ENCODE peak calls at places on chromosome 14, in five cellular contexts. One of them, this sample, is unnamed.

GRCh38 chr14:89827260-89827659 is 127.3 kb downstream of the EFCAB11 start:
- ATAC-seq in stimulated activated effector memory CD8-positive, alpha-beta T cell treated with anti-CD3 and anti-CD28 coated beads, Interleukin-12 subunit alpha, Interleukin-12 subunit beta, amount 100 ng/mL, for 72 hours: no peak
- ATAC-seq in Right ventricle myocardium inferior: no peak
- ATAC-seq in PC-3: no peak
- ATAC-seq in activated CD8-positive, alpha-beta memory T cell treated with anti-CD3 and anti-CD28 coated beads, Interleukin-2, amount 10 ng/mL, durations not matched to agents 7 days and 5 days: no peak
- ATAC-seq in this sample: no peak

GRCh38 chr14:55333785-55334485 is 62.7 kb downstream of the FBXO34 start:
- ATAC-seq in stimulated activated effector memory CD8-positive, alpha-beta T cell treated with anti-CD3 and anti-CD28 coated beads, Interleukin-12 subunit alpha, Interleukin-12 subunit beta, amount 100 ng/mL, for 72 hours: peak
- ATAC-seq in Right ventricle myocardium inferior: no peak
- ATAC-seq in PC-3: peak
- ATAC-seq in activated CD8-positive, alpha-beta memory T cell treated with anti-CD3 and anti-CD28 coated beads, Interleukin-2, amount 10 ng/mL, durations not matched to agents 7 days and 5 days: peak
- ATAC-seq in this sample: peak

GRCh38 chr14:55198749-55199148 is 7.4 kb upstream of the DLGAP5 start:
- ATAC-seq in stimulated activated effector memory CD8-positive, alpha-beta T cell treated with anti-CD3 and anti-CD28 coated beads, Interleukin-12 subunit alpha, Interleukin-12 subunit beta, amount 100 ng/mL, for 72 hours: no peak
- ATAC-seq in Right ventricle myocardium inferior: no peak
- ATAC-seq in PC-3: no peak
- ATAC-seq in activated CD8-positive, alpha-beta memory T cell treated with anti-CD3 and anti-CD28 coated beads, Interleukin-2, amount 10 ng/mL, durations not matched to agents 7 days and 5 days: no peak
- ATAC-seq in this sample: no peak

GRCh38 chr14:91380610-91381371 is 36.8 kb downstream of the CCDC88C start:
- ATAC-seq in stimulated activated effector memory CD8-positive, alpha-beta T cell treated with anti-CD3 and anti-CD28 coated beads, Interleukin-12 subunit alpha, Interleukin-12 subunit beta, amount 100 ng/mL, for 72 hours: no peak
- ATAC-seq in Right ventricle myocardium inferior: no peak
- ATAC-seq in PC-3: peak
- ATAC-seq in activated CD8-positive, alpha-beta memory T cell treated with anti-CD3 and anti-CD28 coated beads, Interleukin-2, amount 10 ng/mL, durations not matched to agents 7 days and 5 days: no peak
- ATAC-seq in this sample: no peak

GRCh38 chr14:65373011-65373670 is 39.4 kb upstream of the FUT8 start:
- ATAC-seq in stimulated activated effector memory CD8-positive, alpha-beta T cell treated with anti-CD3 and anti-CD28 coated beads, Interleukin-12 subunit alpha, Interleukin-12 subunit beta, amount 100 ng/mL, for 72 hours: no peak
- ATAC-seq in Right ventricle myocardium inferior: no peak
- ATAC-seq in PC-3: peak
- ATAC-seq in activated CD8-positive, alpha-beta memory T cell treated with anti-CD3 and anti-CD28 coated beads, Interleukin-2, amount 10 ng/mL, durations not matched to agents 7 days and 5 days: no peak
- ATAC-seq in this sample: no peak

GRCh38 chr14:35944847-35945246 is 118.7 kb downstream of the BRMS1L start:
- ATAC-seq in stimulated activated effector memory CD8-positive, alpha-beta T cell treated with anti-CD3 and anti-CD28 coated beads, Interleukin-12 subunit alpha, Interleukin-12 subunit beta, amount 100 ng/mL, for 72 hours: no peak
- ATAC-seq in Right ventricle myocardium inferior: no peak
- ATAC-seq in PC-3: peak
- ATAC-seq in activated CD8-positive, alpha-beta memory T cell treated with anti-CD3 and anti-CD28 coated beads, Interleukin-2, amount 10 ng/mL, durations not matched to agents 7 days and 5 days: no peak
- ATAC-seq in this sample: no peak

GRCh38 chr14:97025722-97026121 is 228.5 kb downstream of the VRK1 start:
- ATAC-seq in stimulated activated effector memory CD8-positive, alpha-beta T cell treated with anti-CD3 and anti-CD28 coated beads, Interleukin-12 subunit alpha, Interleukin-12 subunit beta, amount 100 ng/mL, for 72 hours: no peak
- ATAC-seq in Right ventricle myocardium inferior: no peak
- ATAC-seq in PC-3: no peak
- ATAC-seq in activated CD8-positive, alpha-beta memory T cell treated with anti-CD3 and anti-CD28 coated beads, Interleukin-2, amount 10 ng/mL, durations not matched to agents 7 days and 5 days: no peak
- ATAC-seq in this sample: no peak

GRCh38 chr14:57898837-57899572 is 33.1 kb upstream of the SLC35F4 start:
- ATAC-seq in stimulated activated effector memory CD8-positive, alpha-beta T cell treated with anti-CD3 and anti-CD28 coated beads, Interleukin-12 subunit alpha, Interleukin-12 subunit beta, amount 100 ng/mL, for 72 hours: no peak
- ATAC-seq in Right ventricle myocardium inferior: no peak
- ATAC-seq in PC-3: no peak
- ATAC-seq in activated CD8-positive, alpha-beta memory T cell treated with anti-CD3 and anti-CD28 coated beads, Interleukin-2, amount 10 ng/mL, durations not matched to agents 7 days and 5 days: no peak
- ATAC-seq in this sample: no peak

GRCh38 chr14:70780396-70781075 is 28.8 kb downstream of the MAP3K9 start:
- ATAC-seq in stimulated activated effector memory CD8-positive, alpha-beta T cell treated with anti-CD3 and anti-CD28 coated beads, Interleukin-12 subunit alpha, Interleukin-12 subunit beta, amount 100 ng/mL, for 72 hours: no peak
- ATAC-seq in Right ventricle myocardium inferior: no peak
- ATAC-seq in PC-3: no peak
- ATAC-seq in activated CD8-positive, alpha-beta memory T cell treated with anti-CD3 and anti-CD28 coated beads, Interleukin-2, amount 10 ng/mL, durations not matched to agents 7 days and 5 days: no peak
- ATAC-seq in this sample: no peak

GRCh38 chr14:34699873-34700621 is 14.3 kb downstream of the CFL2 start:
- ATAC-seq in stimulated activated effector memory CD8-positive, alpha-beta T cell treated with anti-CD3 and anti-CD28 coated beads, Interleukin-12 subunit alpha, Interleukin-12 subunit beta, amount 100 ng/mL, for 72 hours: no peak
- ATAC-seq in Right ventricle myocardium inferior: no peak
- ATAC-seq in PC-3: peak
- ATAC-seq in activated CD8-positive, alpha-beta memory T cell treated with anti-CD3 and anti-CD28 coated beads, Interleukin-2, amount 10 ng/mL, durations not matched to agents 7 days and 5 days: no peak
- ATAC-seq in this sample: no peak

GRCh38 chr14:67941456-67942018 is 122.0 kb downstream of the RAD51B start:
- ATAC-seq in stimulated activated effector memory CD8-positive, alpha-beta T cell treated with anti-CD3 and anti-CD28 coated beads, Interleukin-12 subunit alpha, Interleukin-12 subunit beta, amount 100 ng/mL, for 72 hours: no peak
- ATAC-seq in Right ventricle myocardium inferior: peak
- ATAC-seq in PC-3: peak
- ATAC-seq in activated CD8-positive, alpha-beta memory T cell treated with anti-CD3 and anti-CD28 coated beads, Interleukin-2, amount 10 ng/mL, durations not matched to agents 7 days and 5 days: no peak
- ATAC-seq in this sample: no peak

GRCh38 chr14:60515244-60515695 is 6.3 kb downstream of the SIX6 start:
- ATAC-seq in stimulated activated effector memory CD8-positive, alpha-beta T cell treated with anti-CD3 and anti-CD28 coated beads, Interleukin-12 subunit alpha, Interleukin-12 subunit beta, amount 100 ng/mL, for 72 hours: no peak
- ATAC-seq in Right ventricle myocardium inferior: no peak
- ATAC-seq in PC-3: no peak
- ATAC-seq in activated CD8-positive, alpha-beta memory T cell treated with anti-CD3 and anti-CD28 coated beads, Interleukin-2, amount 10 ng/mL, durations not matched to agents 7 days and 5 days: no peak
- ATAC-seq in this sample: no peak

GRCh38 chr14:105617201-105617777 is 90.9 kb downstream of the TMEM121 start:
- ATAC-seq in stimulated activated effector memory CD8-positive, alpha-beta T cell treated with anti-CD3 and anti-CD28 coated beads, Interleukin-12 subunit alpha, Interleukin-12 subunit beta, amount 100 ng/mL, for 72 hours: peak
- ATAC-seq in Right ventricle myocardium inferior: peak
- ATAC-seq in PC-3: no peak
- ATAC-seq in activated CD8-positive, alpha-beta memory T cell treated with anti-CD3 and anti-CD28 coated beads, Interleukin-2, amount 10 ng/mL, durations not matched to agents 7 days and 5 days: peak
- ATAC-seq in this sample: no peak

GRCh38 chr14:103023881-103024473 is 33.4 kb downstream of the CDC42BPB start:
- ATAC-seq in stimulated activated effector memory CD8-positive, alpha-beta T cell treated with anti-CD3 and anti-CD28 coated beads, Interleukin-12 subunit alpha, Interleukin-12 subunit beta, amount 100 ng/mL, for 72 hours: no peak
- ATAC-seq in Right ventricle myocardium inferior: peak
- ATAC-seq in PC-3: peak
- ATAC-seq in activated CD8-positive, alpha-beta memory T cell treated with anti-CD3 and anti-CD28 coated beads, Interleukin-2, amount 10 ng/mL, durations not matched to agents 7 days and 5 days: no peak
- ATAC-seq in this sample: no peak

GRCh38 chr14:94379291-94380224 is 8.8 kb downstream of the SERPINA1 start:
- ATAC-seq in stimulated activated effector memory CD8-positive, alpha-beta T cell treated with anti-CD3 and anti-CD28 coated beads, Interleukin-12 subunit alpha, Interleukin-12 subunit beta, amount 100 ng/mL, for 72 hours: no peak
- ATAC-seq in Right ventricle myocardium inferior: no peak
- ATAC-seq in PC-3: no peak
- ATAC-seq in activated CD8-positive, alpha-beta memory T cell treated with anti-CD3 and anti-CD28 coated beads, Interleukin-2, amount 10 ng/mL, durations not matched to agents 7 days and 5 days: no peak
- ATAC-seq in this sample: peak

GRCh38 chr14:67853207-67853606 is 33.6 kb downstream of the RAD51B start:
- ATAC-seq in stimulated activated effector memory CD8-positive, alpha-beta T cell treated with anti-CD3 and anti-CD28 coated beads, Interleukin-12 subunit alpha, Interleukin-12 subunit beta, amount 100 ng/mL, for 72 hours: no peak
- ATAC-seq in Right ventricle myocardium inferior: no peak
- ATAC-seq in PC-3: no peak
- ATAC-seq in activated CD8-positive, alpha-beta memory T cell treated with anti-CD3 and anti-CD28 coated beads, Interleukin-2, amount 10 ng/mL, durations not matched to agents 7 days and 5 days: no peak
- ATAC-seq in this sample: no peak

GRCh38 chr14:38210168-38210567 is 2.5 kb downstream of the SSTR1 start:
- ATAC-seq in stimulated activated effector memory CD8-positive, alpha-beta T cell treated with anti-CD3 and anti-CD28 coated beads, Interleukin-12 subunit alpha, Interleukin-12 subunit beta, amount 100 ng/mL, for 72 hours: peak
- ATAC-seq in Right ventricle myocardium inferior: no peak
- ATAC-seq in PC-3: peak
- ATAC-seq in activated CD8-positive, alpha-beta memory T cell treated with anti-CD3 and anti-CD28 coated beads, Interleukin-2, amount 10 ng/mL, durations not matched to agents 7 days and 5 days: no peak
- ATAC-seq in this sample: peak

GRCh38 chr14:51210594-51210993 is 29.5 kb upstream of the TMX1 start:
- ATAC-seq in stimulated activated effector memory CD8-positive, alpha-beta T cell treated with anti-CD3 and anti-CD28 coated beads, Interleukin-12 subunit alpha, Interleukin-12 subunit beta, amount 100 ng/mL, for 72 hours: no peak
- ATAC-seq in Right ventricle myocardium inferior: no peak
- ATAC-seq in PC-3: no peak
- ATAC-seq in activated CD8-positive, alpha-beta memory T cell treated with anti-CD3 and anti-CD28 coated beads, Interleukin-2, amount 10 ng/mL, durations not matched to agents 7 days and 5 days: no peak
- ATAC-seq in this sample: no peak

GRCh38 chr14:91293281-91293680 is 48.8 kb upstream of the GPR68 start:
- ATAC-seq in stimulated activated effector memory CD8-positive, alpha-beta T cell treated with anti-CD3 and anti-CD28 coated beads, Interleukin-12 subunit alpha, Interleukin-12 subunit beta, amount 100 ng/mL, for 72 hours: no peak
- ATAC-seq in Right ventricle myocardium inferior: no peak
- ATAC-seq in PC-3: no peak
- ATAC-seq in activated CD8-positive, alpha-beta memory T cell treated with anti-CD3 and anti-CD28 coated beads, Interleukin-2, amount 10 ng/mL, durations not matched to agents 7 days and 5 days: no peak
- ATAC-seq in this sample: no peak

GRCh38 chr14:99737451-99737951 is 53.4 kb downstream of the CYP46A1 start:
- ATAC-seq in stimulated activated effector memory CD8-positive, alpha-beta T cell treated with anti-CD3 and anti-CD28 coated beads, Interleukin-12 subunit alpha, Interleukin-12 subunit beta, amount 100 ng/mL, for 72 hours: peak
- ATAC-seq in Right ventricle myocardium inferior: peak
- ATAC-seq in PC-3: peak
- ATAC-seq in activated CD8-positive, alpha-beta memory T cell treated with anti-CD3 and anti-CD28 coated beads, Interleukin-2, amount 10 ng/mL, durations not matched to agents 7 days and 5 days: peak
- ATAC-seq in this sample: peak

GRCh38 chr14:60590907-60591510 is 58.3 kb downstream of the SIX1 start:
- ATAC-seq in stimulated activated effector memory CD8-positive, alpha-beta T cell treated with anti-CD3 and anti-CD28 coated beads, Interleukin-12 subunit alpha, Interleukin-12 subunit beta, amount 100 ng/mL, for 72 hours: peak
- ATAC-seq in Right ventricle myocardium inferior: no peak
- ATAC-seq in PC-3: peak
- ATAC-seq in activated CD8-positive, alpha-beta memory T cell treated with anti-CD3 and anti-CD28 coated beads, Interleukin-2, amount 10 ng/mL, durations not matched to agents 7 days and 5 days: peak
- ATAC-seq in this sample: peak

GRCh38 chr14:103001651-103002396 is 55.5 kb downstream of the CDC42BPB start:
- ATAC-seq in stimulated activated effector memory CD8-positive, alpha-beta T cell treated with anti-CD3 and anti-CD28 coated beads, Interleukin-12 subunit alpha, Interleukin-12 subunit beta, amount 100 ng/mL, for 72 hours: peak
- ATAC-seq in Right ventricle myocardium inferior: no peak
- ATAC-seq in PC-3: no peak
- ATAC-seq in activated CD8-positive, alpha-beta memory T cell treated with anti-CD3 and anti-CD28 coated beads, Interleukin-2, amount 10 ng/mL, durations not matched to agents 7 days and 5 days: no peak
- ATAC-seq in this sample: no peak

GRCh38 chr14:24284501-24285035 is 13.2 kb upstream of the RABGGTA start:
- ATAC-seq in stimulated activated effector memory CD8-positive, alpha-beta T cell treated with anti-CD3 and anti-CD28 coated beads, Interleukin-12 subunit alpha, Interleukin-12 subunit beta, amount 100 ng/mL, for 72 hours: no peak
- ATAC-seq in Right ventricle myocardium inferior: no peak
- ATAC-seq in PC-3: no peak
- ATAC-seq in activated CD8-positive, alpha-beta memory T cell treated with anti-CD3 and anti-CD28 coated beads, Interleukin-2, amount 10 ng/mL, durations not matched to agents 7 days and 5 days: no peak
- ATAC-seq in this sample: no peak

GRCh38 chr14:20723458-20723857 is 22.2 kb upstream of the EDDM3A start:
- ATAC-seq in stimulated activated effector memory CD8-positive, alpha-beta T cell treated with anti-CD3 and anti-CD28 coated beads, Interleukin-12 subunit alpha, Interleukin-12 subunit beta, amount 100 ng/mL, for 72 hours: peak
- ATAC-seq in Right ventricle myocardium inferior: no peak
- ATAC-seq in PC-3: no peak
- ATAC-seq in activated CD8-positive, alpha-beta memory T cell treated with anti-CD3 and anti-CD28 coated beads, Interleukin-2, amount 10 ng/mL, durations not matched to agents 7 days and 5 days: peak
- ATAC-seq in this sample: no peak

GRCh38 chr14:85514487-85514886 is 15.5 kb upstream of the FLRT2 start:
- ATAC-seq in stimulated activated effector memory CD8-positive, alpha-beta T cell treated with anti-CD3 and anti-CD28 coated beads, Interleukin-12 subunit alpha, Interleukin-12 subunit beta, amount 100 ng/mL, for 72 hours: no peak
- ATAC-seq in Right ventricle myocardium inferior: no peak
- ATAC-seq in PC-3: no peak
- ATAC-seq in activated CD8-positive, alpha-beta memory T cell treated with anti-CD3 and anti-CD28 coated beads, Interleukin-2, amount 10 ng/mL, durations not matched to agents 7 days and 5 days: no peak
- ATAC-seq in this sample: no peak

GRCh38 chr14:102020058-102020971 is 55.9 kb downstream of the DYNC1H1 start:
- ATAC-seq in stimulated activated effector memory CD8-positive, alpha-beta T cell treated with anti-CD3 and anti-CD28 coated beads, Interleukin-12 subunit alpha, Interleukin-12 subunit beta, amount 100 ng/mL, for 72 hours: peak
- ATAC-seq in Right ventricle myocardium inferior: no peak
- ATAC-seq in PC-3: peak
- ATAC-seq in activated CD8-positive, alpha-beta memory T cell treated with anti-CD3 and anti-CD28 coated beads, Interleukin-2, amount 10 ng/mL, durations not matched to agents 7 days and 5 days: peak
- ATAC-seq in this sample: peak

GRCh38 chr14:34650786-34651584 is 21.0 kb upstream of the SNX6 start:
- ATAC-seq in stimulated activated effector memory CD8-positive, alpha-beta T cell treated with anti-CD3 and anti-CD28 coated beads, Interleukin-12 subunit alpha, Interleukin-12 subunit beta, amount 100 ng/mL, for 72 hours: no peak
- ATAC-seq in Right ventricle myocardium inferior: no peak
- ATAC-seq in PC-3: peak
- ATAC-seq in activated CD8-positive, alpha-beta memory T cell treated with anti-CD3 and anti-CD28 coated beads, Interleukin-2, amount 10 ng/mL, durations not matched to agents 7 days and 5 days: no peak
- ATAC-seq in this sample: no peak

GRCh38 chr14:24066490-24067132 is 4.8 kb upstream of the CPNE6 start:
- ATAC-seq in stimulated activated effector memory CD8-positive, alpha-beta T cell treated with anti-CD3 and anti-CD28 coated beads, Interleukin-12 subunit alpha, Interleukin-12 subunit beta, amount 100 ng/mL, for 72 hours: no peak
- ATAC-seq in Right ventricle myocardium inferior: no peak
- ATAC-seq in PC-3: no peak
- ATAC-seq in activated CD8-positive, alpha-beta memory T cell treated with anti-CD3 and anti-CD28 coated beads, Interleukin-2, amount 10 ng/mL, durations not matched to agents 7 days and 5 days: no peak
- ATAC-seq in this sample: no peak

GRCh38 chr14:45112886-45113772 is 21.2 kb downstream of the FKBP3 start:
- ATAC-seq in stimulated activated effector memory CD8-positive, alpha-beta T cell treated with anti-CD3 and anti-CD28 coated beads, Interleukin-12 subunit alpha, Interleukin-12 subunit beta, amount 100 ng/mL, for 72 hours: peak
- ATAC-seq in Right ventricle myocardium inferior: no peak
- ATAC-seq in PC-3: peak
- ATAC-seq in activated CD8-positive, alpha-beta memory T cell treated with anti-CD3 and anti-CD28 coated beads, Interleukin-2, amount 10 ng/mL, durations not matched to agents 7 days and 5 days: peak
- ATAC-seq in this sample: peak

GRCh38 chr14:93951798-93952540 is 24.4 kb downstream of the ASB2 start:
- ATAC-seq in stimulated activated effector memory CD8-positive, alpha-beta T cell treated with anti-CD3 and anti-CD28 coated beads, Interleukin-12 subunit alpha, Interleukin-12 subunit beta, amount 100 ng/mL, for 72 hours: no peak
- ATAC-seq in Right ventricle myocardium inferior: no peak
- ATAC-seq in PC-3: no peak
- ATAC-seq in activated CD8-positive, alpha-beta memory T cell treated with anti-CD3 and anti-CD28 coated beads, Interleukin-2, amount 10 ng/mL, durations not matched to agents 7 days and 5 days: no peak
- ATAC-seq in this sample: no peak

GRCh38 chr14:72771561-72771960 is 122.3 kb downstream of the DPF3 start:
- ATAC-seq in stimulated activated effector memory CD8-positive, alpha-beta T cell treated with anti-CD3 and anti-CD28 coated beads, Interleukin-12 subunit alpha, Interleukin-12 subunit beta, amount 100 ng/mL, for 72 hours: no peak
- ATAC-seq in Right ventricle myocardium inferior: no peak
- ATAC-seq in PC-3: no peak
- ATAC-seq in activated CD8-positive, alpha-beta memory T cell treated with anti-CD3 and anti-CD28 coated beads, Interleukin-2, amount 10 ng/mL, durations not matched to agents 7 days and 5 days: no peak
- ATAC-seq in this sample: no peak

GRCh38 chr14:65164825-65165135 is 62.5 kb upstream of the MAX start:
- ATAC-seq in stimulated activated effector memory CD8-positive, alpha-beta T cell treated with anti-CD3 and anti-CD28 coated beads, Interleukin-12 subunit alpha, Interleukin-12 subunit beta, amount 100 ng/mL, for 72 hours: no peak
- ATAC-seq in Right ventricle myocardium inferior: no peak
- ATAC-seq in PC-3: peak
- ATAC-seq in activated CD8-positive, alpha-beta memory T cell treated with anti-CD3 and anti-CD28 coated beads, Interleukin-2, amount 10 ng/mL, durations not matched to agents 7 days and 5 days: no peak
- ATAC-seq in this sample: no peak

This sample was measured in activated T-helper 17 cell treated with anti-CD3 and anti-CD28 coated beads, Interleukin-2, amount 50 U/mL, for 72 hours.